ENCODE peak calls at places on chromosome 21, in four cellular contexts. One of them, this sample, is unnamed.

GRCh38 chr21:39175154-39175553 is 8.1 kb downstream of the PSMG1 start:
- DNase-seq in tibial artery: no peak
- DNase-seq in ovary: no peak
- DNase-seq in uterus: no peak
- DNase-seq in this sample: peak; percentile 8

GRCh38 chr21:32728455-32729237 is 833 bp upstream of the SYNJ1 start:
- DNase-seq in ovary: no peak
- DNase-seq in tibial artery: no peak
- DNase-seq in uterus: no peak
- DNase-seq in this sample: no peak

GRCh38 chr21:16437586-16437985 is 707.8 kb downstream of the USP25 start:
- DNase-seq in tibial artery: no peak
- DNase-seq in uterus: no peak
- DNase-seq in ovary: no peak
- DNase-seq in this sample: no peak

GRCh38 chr21:26587621-26588260 is 14.7 kb upstream of the CYYR1 start:
- DNase-seq in uterus: no peak
- DNase-seq in tibial artery: no peak
- DNase-seq in ovary: no peak
- DNase-seq in this sample: no peak

GRCh38 chr21:34881894-34882371 is 167.2 kb downstream of the RUNX1 start:
- DNase-seq in ovary: no peak
- DNase-seq in tibial artery: no peak
- DNase-seq in uterus: no peak
- DNase-seq in this sample: no peak

GRCh38 chr21:25103500-25104207 is 503.6 kb downstream of the MRPL39 start:
- DNase-seq in ovary: no peak
- DNase-seq in uterus: no peak
- DNase-seq in tibial artery: no peak
- DNase-seq in this sample: no peak

GRCh38 chr21:44003307-44003966 is 8.7 kb upstream of the TRAPPC10 start:
- DNase-seq in uterus: no peak
- DNase-seq in tibial artery: no peak
- DNase-seq in ovary: no peak
- DNase-seq in this sample: no peak

GRCh38 chr21:30234643-30235042 is 18.7 kb upstream of the CLDN8 start:
- DNase-seq in uterus: no peak
- DNase-seq in tibial artery: no peak
- DNase-seq in ovary: no peak
- DNase-seq in this sample: no peak

GRCh38 chr21:38303300-38303699 is 46.5 kb downstream of the KCNJ15 start:
- DNase-seq in uterus: peak; percentile 35
- DNase-seq in ovary: no peak
- DNase-seq in tibial artery: peak; percentile 93
- DNase-seq in this sample: no peak

GRCh38 chr21:25689226-25689625 is 45.5 kb downstream of the ATP5PF start:
- DNase-seq in uterus: no peak
- DNase-seq in tibial artery: no peak
- DNase-seq in ovary: no peak
- DNase-seq in this sample: no peak

GRCh38 chr21:34029724-34030528 is 43.5 kb upstream of the MRPS6 start:
- DNase-seq in tibial artery: no peak
- DNase-seq in uterus: peak; percentile 49
- DNase-seq in ovary: peak; percentile 18
- DNase-seq in this sample: peak; percentile 59

GRCh38 chr21:43929217-43929971 is 64.4 kb downstream of the AGPAT3 start:
- DNase-seq in uterus: no peak
- DNase-seq in ovary: no peak
- DNase-seq in tibial artery: no peak
- DNase-seq in this sample: no peak

GRCh38 chr21:43865471-43866181 is 603 bp downstream of the AGPAT3 start:
- DNase-seq in tibial artery: no peak
- DNase-seq in ovary: peak; percentile 72
- DNase-seq in uterus: peak; percentile 52
- DNase-seq in this sample: peak; percentile 63

GRCh38 chr21:38388219-38388618 is 110.1 kb downstream of the ERG start:
- DNase-seq in uterus: no peak
- DNase-seq in tibial artery: no peak
- DNase-seq in ovary: no peak
- DNase-seq in this sample: no peak

GRCh38 chr21:42787613-42788012 is 91.7 kb downstream of the WDR4 start:
- DNase-seq in uterus: no peak
- DNase-seq in tibial artery: no peak
- DNase-seq in ovary: no peak
- DNase-seq in this sample: no peak

GRCh38 chr21:31072486-31072885 is 34.2 kb upstream of the KRTAP19-8 start:
- DNase-seq in uterus: no peak
- DNase-seq in tibial artery: no peak
- DNase-seq in ovary: no peak
- DNase-seq in this sample: no peak

GRCh38 chr21:29678616-29679015 is 261.2 kb downstream of the GRIK1 start:
- DNase-seq in uterus: no peak
- DNase-seq in tibial artery: no peak
- DNase-seq in ovary: no peak
- DNase-seq in this sample: no peak

GRCh38 chr21:43609501-43610340 is 49.6 kb downstream of the HSF2BP start:
- DNase-seq in ovary: no peak
- DNase-seq in tibial artery: no peak
- DNase-seq in uterus: no peak
- DNase-seq in this sample: no peak

GRCh38 chr21:34166468-34166867 is 93.1 kb downstream of the MRPS6 start:
- DNase-seq in uterus: no peak
- DNase-seq in ovary: no peak
- DNase-seq in tibial artery: no peak
- DNase-seq in this sample: no peak

GRCh38 chr21:20270365-20271055 is 727.7 kb upstream of the NCAM2 start:
- DNase-seq in ovary: no peak
- DNase-seq in tibial artery: no peak
- DNase-seq in uterus: no peak
- DNase-seq in this sample: no peak

GRCh38 chr21:42650441-42651421 is 2.7 kb upstream of the PDE9A start:
- DNase-seq in uterus: no peak
- DNase-seq in tibial artery: no peak
- DNase-seq in ovary: no peak
- DNase-seq in this sample: no peak

GRCh38 chr21:38984568-38984967 is 178.8 kb downstream of the ETS2 start:
- DNase-seq in uterus: no peak
- DNase-seq in tibial artery: no peak
- DNase-seq in ovary: no peak
- DNase-seq in this sample: no peak

GRCh38 chr21:33815153-33815707 is 100.4 kb downstream of the ATP5PO start:
- DNase-seq in tibial artery: peak; percentile 38
- DNase-seq in uterus: no peak
- DNase-seq in ovary: no peak
- DNase-seq in this sample: no peak

GRCh38 chr21:38819719-38820147 is 14.0 kb downstream of the ETS2 start:
- DNase-seq in uterus: no peak
- DNase-seq in ovary: no peak
- DNase-seq in tibial artery: no peak
- DNase-seq in this sample: no peak

GRCh38 chr21:40386301-40386911 is 460.6 kb downstream of the DSCAM start:
- DNase-seq in tibial artery: peak; percentile 31
- DNase-seq in ovary: peak; percentile 11
- DNase-seq in uterus: no peak
- DNase-seq in this sample: no peak

GRCh38 chr21:38500073-38500472 is 1.8 kb upstream of the ERG start:
- DNase-seq in tibial artery: no peak
- DNase-seq in ovary: no peak
- DNase-seq in uterus: no peak
- DNase-seq in this sample: no peak

GRCh38 chr21:45276620-45277019 is 11.1 kb downstream of the POFUT2 start:
- DNase-seq in ovary: peak; percentile 13
- DNase-seq in tibial artery: peak; percentile 11
- DNase-seq in uterus: peak; percentile 9
- DNase-seq in this sample: no peak

GRCh38 chr21:45278156-45278911 is 9.4 kb downstream of the POFUT2 start:
- DNase-seq in uterus: no peak
- DNase-seq in ovary: peak; percentile 16
- DNase-seq in tibial artery: peak; percentile 15
- DNase-seq in this sample: no peak

GRCh38 chr21:45280178-45280821 is 7.4 kb downstream of the POFUT2 start:
- DNase-seq in tibial artery: peak; percentile 2
- DNase-seq in uterus: no peak
- DNase-seq in ovary: peak; percentile 15
- DNase-seq in this sample: no peak

GRCh38 chr21:45279446-45280177 is 8.1 kb downstream of the POFUT2 start:
- DNase-seq in ovary: peak; percentile 8
- DNase-seq in tibial artery: peak; percentile 5
- DNase-seq in uterus: peak; percentile 12
- DNase-seq in this sample: no peak

GRCh38 chr21:45277101-45278045 is 10.3 kb downstream of the POFUT2 start:
- DNase-seq in tibial artery: peak; percentile 12
- DNase-seq in ovary: peak; percentile 26
- DNase-seq in uterus: no peak
- DNase-seq in this sample: no peak
- H3K36me3 ChIP-seq in tibial artery: peaks cover 92% of the 10 kb centered on the region
- H3K36me3 ChIP-seq in ovary: no peaks in the 10 kb centered on the region
- H3K36me3 ChIP-seq in uterus: no peaks in the 10 kb centered on the region
- H3K36me3 ChIP-seq in this sample: peaks cover 36% of the 10 kb centered on the region

GRCh38 chr21:23699402-23699801 is 1907.9 kb downstream of the MRPL39 start:
- DNase-seq in ovary: no peak
- DNase-seq in tibial artery: no peak
- DNase-seq in uterus: no peak
- DNase-seq in this sample: no peak
- H3K27ac ChIP-seq in ovary: no peak overlapping the region
- H3K27ac ChIP-seq in tibial artery: no peak overlapping the region
- H3K27ac ChIP-seq in uterus: no peak overlapping the region
- H3K27ac ChIP-seq in this sample: no peak overlapping the region

DNA sequence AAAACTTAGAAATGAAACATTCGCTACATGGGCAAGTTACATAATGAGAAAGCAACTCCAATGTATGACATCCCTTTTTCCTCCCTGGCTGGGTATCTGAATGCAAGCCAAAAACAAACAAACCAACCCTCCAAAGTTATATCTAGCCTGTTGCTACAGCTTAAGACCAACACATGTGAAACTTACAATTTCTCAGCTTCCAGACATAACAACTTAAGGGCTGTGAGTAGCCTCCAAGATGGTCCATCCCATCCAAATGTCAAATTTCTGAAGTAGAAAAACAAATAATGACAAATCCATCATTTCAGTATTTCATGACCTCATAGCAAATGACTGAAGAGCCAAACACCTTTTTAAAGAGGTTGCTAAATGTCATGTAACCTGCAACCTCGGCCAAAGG is 19.9 kb downstream of the SETD4 start:
- DNase-seq in ovary: no peak
- DNase-seq in tibial artery: no peak
- DNase-seq in uterus: no peak
- DNase-seq in this sample: no peak
- H3K36me3 ChIP-seq in ovary: no peaks in the 10 kb centered on the region
- H3K36me3 ChIP-seq in tibial artery: peaks cover 65% of the 10 kb centered on the region
- H3K36me3 ChIP-seq in uterus: no peaks in the 10 kb centered on the region
- H3K36me3 ChIP-seq in this sample: peaks cover 56% of the 10 kb centered on the region

GRCh38 chr21:41580758-41581554 is 73.0 kb upstream of the TMPRSS2 start:
- DNase-seq in uterus: no peak
- DNase-seq in tibial artery: no peak
- DNase-seq in ovary: no peak
- DNase-seq in this sample: no peak

GRCh38 chr21:41579692-41580091 is 71.7 kb upstream of the TMPRSS2 start:
- DNase-seq in ovary: no peak
- DNase-seq in uterus: no peak
- DNase-seq in tibial artery: no peak
- DNase-seq in this sample: no peak

GRCh38 chr21:41576010-41576615 is 68.2 kb upstream of the TMPRSS2 start:
- DNase-seq in uterus: no peak
- DNase-seq in tibial artery: no peak
- DNase-seq in ovary: no peak
- DNase-seq in this sample: no peak

GRCh38 chr21:41578708-41579107 is 70.8 kb upstream of the TMPRSS2 start:
- DNase-seq in tibial artery: no peak
- DNase-seq in ovary: no peak
- DNase-seq in uterus: no peak
- DNase-seq in this sample: no peak

GRCh38 chr21:41578083-41578482 is 70.1 kb upstream of the TMPRSS2 start:
- DNase-seq in tibial artery: no peak
- DNase-seq in ovary: no peak
- DNase-seq in uterus: no peak
- DNase-seq in this sample: no peak
- H3K27ac ChIP-seq in tibial artery: no peak overlapping the region
- H3K27ac ChIP-seq in ovary: no peak overlapping the region
- H3K27ac ChIP-seq in uterus: no peak overlapping the region
- H3K27ac ChIP-seq in this sample: no peak overlapping the region